ENCODE peak calls at places on chromosomes 11 and 22, in five cellular contexts. J, Y, C, H and B are unnamed samples.

GRCh38 chr11:80586464-80586863 is 1145.6 kb upstream of the TENM4 start:
- DNase-seq in J (no peak), Y (no peak), C (no peak), H (no peak), B (no peak)

GRCh38 chr11:134266440-134266839 is 9.7 kb upstream of the GLB1L3 start:
- DNase-seq in J (no peak), Y (no peak), C (no peak), H (no peak), B (no peak)

GRCh38 chr22:44050766-44051747 is 27.0 kb downstream of the PARVB start:
- DNase-seq in J (no peak), Y (no peak), C (no peak), H (no peak), B (no peak)

GRCh38 chr11:47724041-47724729 is 9.0 kb upstream of the AGBL2 start:
- DNase-seq in J (peak; percentile 79), Y (no peak), C (no peak), H (peak; percentile 79), B (no peak)

GRCh38 chr11:102589047-102589459 is 36.1 kb downstream of the MMP20 start:
- DNase-seq in J (no peak), Y (no peak), C (no peak), H (no peak), B (no peak)

GRCh38 chr22:41197808-41198585 is 7.1 kb upstream of the L3MBTL2 start:
- DNase-seq in J (peak; percentile 51), Y (no peak), C (peak; percentile 21), H (no peak), B (peak; percentile 41)

GRCh38 chr11:46238967-46239800 is 38.3 kb upstream of the CREB3L1 start:
- DNase-seq in J (peak; percentile 94), Y (peak; percentile 83), C (peak; percentile 75), H (peak; percentile 92), B (peak; percentile 44)

GRCh38 chr22:28799125-28799833 is 1.1 kb downstream of the XBP1 start:
- DNase-seq in J (peak; percentile 72), Y (no peak), C (no peak), H (peak; percentile 92), B (no peak)

GRCh38 chr22:47564651-47565050 is 802.2 kb downstream of the TBC1D22A start:
- DNase-seq in J (no peak), Y (no peak), C (no peak), H (no peak), B (no peak)

GRCh38 chr11:8167796-8168195 is 1.0 kb downstream of the RIC3 start:
- DNase-seq in J (no peak), Y (no peak), C (no peak), H (peak; percentile 8), B (peak; percentile 8)

GRCh38 chr11:8168485-8169257 is at the start of gene RIC3:
- DNase-seq in J (no peak), Y (peak; percentile 19), C (peak; percentile 46), H (no peak), B (no peak)
- H3K4me3 ChIP-seq in J (no peak within 1 kb of the TSS), Y (peak within 1 kb of the TSS; percentile 91), C (peak within 1 kb of the TSS; percentile 87), H (no peak within 1 kb of the TSS), B (no peak within 1 kb of the TSS)

GRCh38 chr11:64874841-64875240 is 3.6 kb downstream of the EHD1 start:
- DNase-seq in J (no peak), Y (no peak), C (no peak), H (no peak), B (no peak)
- H3K4me3 ChIP-seq in J (no peak overlapping the region), Y (no peak overlapping the region), C (peak overlapping the region; percentile 94), H (no peak overlapping the region), B (no peak overlapping the region)

DNA sequence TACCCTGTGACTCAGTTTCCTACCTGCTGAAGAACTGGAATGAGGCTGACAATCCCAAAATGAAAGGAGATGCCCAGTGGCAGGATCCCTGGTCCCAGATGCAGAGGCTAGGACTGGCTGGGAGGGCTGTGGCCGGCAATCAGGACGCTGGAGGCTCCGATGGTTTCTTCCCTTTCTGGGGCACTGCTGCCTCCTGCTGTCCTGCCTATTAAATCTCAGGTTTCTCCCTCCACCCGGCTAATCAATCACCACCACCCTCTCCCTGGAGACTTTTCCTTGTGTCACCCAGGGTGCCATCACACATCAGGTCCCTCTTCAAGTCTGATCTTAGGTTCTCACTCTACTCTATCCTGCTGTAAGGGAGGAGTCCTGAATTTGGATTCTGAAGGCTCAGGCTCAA is 82.6 kb downstream of the RCN1 start:
- DNase-seq in J (peak; percentile 72), Y (peak; percentile 29), C (no peak), H (peak; percentile 80), B (no peak)
- H3K4me3 ChIP-seq in J (no peak overlapping the region), Y (no peak overlapping the region), C (no peak overlapping the region), H (peak overlapping the region; percentile 32), B (no peak overlapping the region)

DNA sequence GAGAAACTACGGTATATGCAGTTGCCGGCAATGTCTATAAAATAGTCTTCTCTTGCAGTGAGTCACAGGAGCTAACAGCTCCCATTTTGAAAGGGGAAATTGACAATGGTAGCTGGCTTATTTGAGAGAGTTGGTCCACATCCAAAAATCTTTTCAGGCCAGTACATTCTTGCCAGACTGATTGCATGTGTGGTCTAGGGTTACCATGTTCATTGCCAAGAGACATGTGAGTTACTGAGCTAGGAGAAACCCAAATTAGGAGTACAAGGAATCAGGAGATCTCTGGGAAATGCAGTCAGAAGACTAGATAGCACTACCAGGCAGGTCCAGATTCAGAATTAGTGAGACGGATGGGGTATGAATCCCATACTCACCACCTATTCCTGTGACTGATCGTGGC is 102.9 kb downstream of the COMMD9 start:
- DNase-seq in J (no peak), Y (no peak), C (no peak), H (peak; percentile 93), B (no peak)
- H3K4me3 ChIP-seq in J (no peak overlapping the region), Y (no peak overlapping the region), C (no peak overlapping the region), H (no peak overlapping the region), B (no peak overlapping the region)

DNA sequence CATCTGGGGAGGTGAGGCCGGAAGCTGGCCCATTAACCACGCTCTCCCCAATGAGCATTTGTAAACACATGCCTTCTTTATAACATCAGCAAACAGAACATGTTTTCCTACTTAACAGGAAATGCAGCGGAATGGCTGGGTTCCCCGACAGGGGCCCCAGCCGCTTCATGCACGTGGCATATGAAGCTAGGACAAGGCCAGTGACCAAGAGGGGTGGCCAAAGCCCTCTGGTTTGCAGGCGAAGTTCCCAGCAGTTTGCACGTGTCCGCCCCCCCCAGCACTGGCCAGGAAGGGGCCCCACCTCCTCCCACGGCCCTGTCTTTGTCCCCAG is 38.7 kb upstream of the LINC01488 start:
- DNase-seq in J (peak; percentile 83), Y (no peak), C (no peak), H (no peak), B (no peak)
- H3K4me3 ChIP-seq in J (peak overlapping the region; percentile 23), Y (no peak overlapping the region), C (no peak overlapping the region), H (no peak overlapping the region), B (no peak overlapping the region)

DNA sequence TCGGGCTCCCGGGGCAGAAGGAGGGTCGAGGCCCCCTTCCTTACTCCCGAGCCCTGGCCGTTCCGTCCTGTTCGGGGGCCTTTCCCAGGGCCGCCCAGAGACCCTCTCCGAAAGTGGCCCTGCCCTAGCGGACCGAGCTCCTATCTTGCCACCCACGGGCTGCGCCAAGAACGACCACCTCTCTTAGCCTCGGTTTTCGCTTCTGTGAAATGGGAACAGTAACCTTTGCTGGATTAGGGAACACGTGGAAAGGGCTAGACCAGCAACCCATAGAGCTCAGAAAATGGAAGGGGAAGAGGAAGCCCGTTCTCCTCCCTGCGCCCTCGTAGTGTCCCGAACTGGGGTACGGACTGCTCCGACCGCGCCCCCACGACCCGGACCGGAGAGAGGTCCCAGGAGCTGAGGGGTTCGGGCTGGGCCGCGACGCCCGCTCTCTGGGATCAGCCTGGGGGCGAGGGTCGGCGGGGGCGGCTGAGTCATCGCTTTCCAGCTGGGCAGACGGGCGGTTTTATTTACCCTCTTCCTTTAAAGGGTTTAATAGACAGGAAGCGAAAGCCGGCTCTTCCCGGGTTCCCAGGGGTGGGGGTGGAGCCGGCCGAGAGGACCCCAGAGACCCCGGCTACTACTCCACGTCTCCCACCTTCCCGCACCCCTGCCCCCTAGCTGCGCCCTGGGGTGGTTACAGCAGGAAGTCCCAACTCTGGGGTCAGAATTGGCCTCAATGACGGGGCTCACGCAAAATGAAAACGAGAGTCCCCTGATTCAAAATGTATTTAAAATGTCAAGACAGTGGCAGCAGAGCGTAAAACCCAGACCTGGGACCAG is 872 bp upstream of the PHLDA2 start:
- DNase-seq in J (peak; percentile 69), Y (no peak), C (peak; percentile 27), H (peak; percentile 39), B (no peak)
- H3K4me3 ChIP-seq in J (peak overlapping the region; percentile 91), Y (peak overlapping the region; percentile 26), C (peak overlapping the region; percentile 53), H (peak overlapping the region; percentile 48), B (no peak overlapping the region)

GRCh38 chr11:119315139-119316016 is 1.6 kb downstream of the MCAM start:
- DNase-seq in J (peak; percentile 53), Y (no peak), C (peak; percentile 57), H (no peak), B (peak; percentile 66)

GRCh38 chr11:119316729-119317591 is at the start of gene MCAM:
- DNase-seq in J (peak; percentile 55), Y (no peak), C (no peak), H (peak; percentile 39), B (no peak)

GRCh38 chr11:119314748-119315138 is 2.2 kb downstream of the MCAM start:
- DNase-seq in J (no peak), Y (no peak), C (no peak), H (no peak), B (no peak)

GRCh38 chr11:119317592-119318239 is 786 bp upstream of the MCAM start:
- DNase-seq in J (no peak), Y (no peak), C (no peak), H (peak; percentile 27), B (no peak)

DNA sequence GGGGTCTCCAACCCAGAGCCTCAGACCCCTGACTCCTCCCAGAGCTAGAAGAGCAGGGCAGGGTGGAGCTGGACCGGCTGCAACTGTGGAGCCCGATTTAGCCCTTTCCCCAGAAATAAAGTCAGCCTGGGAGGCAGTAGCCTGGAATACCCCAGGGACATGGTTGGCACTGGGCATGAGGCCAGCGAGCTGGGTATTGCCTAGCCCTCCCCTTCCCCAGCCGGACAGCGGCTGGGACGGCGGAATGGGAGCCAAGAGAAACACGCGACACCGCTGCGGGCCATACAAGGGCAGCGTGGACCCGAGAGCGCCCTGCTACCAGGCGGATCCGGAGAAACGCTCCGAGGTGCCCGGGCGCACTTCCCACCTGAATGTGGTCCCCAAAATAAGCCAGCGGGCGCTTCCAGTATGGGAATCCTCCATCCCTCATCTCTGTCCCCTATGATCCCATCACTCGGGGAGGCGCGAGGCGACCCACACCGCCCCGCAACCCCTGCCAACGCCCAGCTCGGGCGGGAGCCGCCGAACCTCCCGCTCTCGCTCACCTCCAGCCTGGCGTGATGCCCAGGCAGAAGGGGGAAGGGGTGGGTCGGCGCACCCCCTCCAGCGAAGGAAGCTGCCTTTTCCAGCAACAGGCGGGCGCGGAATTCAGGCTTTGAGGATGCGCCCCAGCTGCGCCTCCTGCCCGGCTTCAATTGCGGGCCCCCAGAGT is 757 bp downstream of the MCAM start:
- DNase-seq in J (no peak), Y (no peak), C (no peak), H (no peak), B (no peak)
- H3K4me3 ChIP-seq in J (peak overlapping the region; percentile 58), Y (peak overlapping the region; percentile 55), C (peak overlapping the region; percentile 44), H (peak overlapping the region; percentile 57), B (peak overlapping the region; percentile 51)